ENCODE peak calls at places on chromosome 6, in eight cellular contexts. K, I, X, S, N, V, E and G are unnamed samples.

GRCh38 chr6:1554881-1555569 is 54.7 kb upstream of the FOXC1 start:
- DNase-seq in K (peak; percentile 23), I (peak; percentile 80), X (no peak), S (peak; percentile 79), N (peak; percentile 84), V (peak; percentile 66), E (peak; percentile 46), G (no peak)

GRCh38 chr6:126976263-126976797 is 142.1 kb upstream of the RSPO3 start:
- DNase-seq in K (no peak), I (no peak), X (no peak), S (no peak), N (no peak), V (no peak), E (no peak), G (no peak)

GRCh38 chr6:13101985-13102384 is 226.4 kb downstream of the TBC1D7 start:
- DNase-seq in K (no peak), I (no peak), X (no peak), S (no peak), N (no peak), V (no peak), E (no peak), G (no peak)

GRCh38 chr6:35044145-35044745 is 96.9 kb downstream of the TCP11 start:
- DNase-seq in K (no peak), I (no peak), X (no peak), S (no peak), N (no peak), V (peak; percentile 69), E (peak; percentile 65), G (no peak)

GRCh38 chr6:27237089-27237723 is 10.3 kb upstream of the PRSS16 start:
- DNase-seq in K (no peak), I (peak; percentile 66), X (no peak), S (no peak), N (no peak), V (no peak), E (peak; percentile 73), G (peak; percentile 51)

GRCh38 chr6:158849899-158850806 is 31.0 kb upstream of the EZR start:
- DNase-seq in K (no peak), I (peak; percentile 82), X (peak; percentile 79), S (no peak), N (no peak), V (peak; percentile 54), E (peak; percentile 97), G (peak; percentile 19)

GRCh38 chr6:105985816-105986632 is 100.1 kb upstream of the PRDM1 start:
- DNase-seq in K (no peak), I (no peak), X (no peak), S (peak; percentile 60), N (no peak), V (peak; percentile 46), E (no peak), G (no peak)

GRCh38 chr6:37313698-37314097 is 40.1 kb upstream of the RNF8 start:
- DNase-seq in K (no peak), I (no peak), X (no peak), S (no peak), N (no peak), V (no peak), E (no peak), G (no peak)

GRCh38 chr6:110041149-110041548 is 63.0 kb downstream of the GPR6 start:
- DNase-seq in K (no peak), I (no peak), X (no peak), S (no peak), N (no peak), V (no peak), E (no peak), G (no peak)

GRCh38 chr6:36139431-36139830 is 9.1 kb downstream of the MAPK13 start:
- DNase-seq in K (no peak), I (no peak), X (no peak), S (no peak), N (peak; percentile 39), V (no peak), E (no peak), G (no peak)

GRCh38 chr6:85756982-85757381 is 114.3 kb upstream of the SYNCRIP start:
- DNase-seq in K (no peak), I (peak; percentile 80), X (no peak), S (no peak), N (no peak), V (no peak), E (peak; percentile 59), G (no peak)

GRCh38 chr6:95087394-95088097 is 489.8 kb upstream of the MANEA start:
- DNase-seq in K (no peak), I (peak; percentile 23), X (peak; percentile 72), S (no peak), N (no peak), V (no peak), E (peak; percentile 71), G (no peak)

GRCh38 chr6:75602164-75602896 is 650 bp downstream of the SENP6 start:
- DNase-seq in K (peak; percentile 39), I (peak; percentile 73), X (no peak), S (peak; percentile 73), N (peak; percentile 53), V (peak; percentile 35), E (no peak), G (no peak)

GRCh38 chr6:139114741-139115140 is 20.1 kb upstream of the HECA start:
- DNase-seq in K (no peak), I (no peak), X (no peak), S (no peak), N (no peak), V (no peak), E (no peak), G (no peak)

GRCh38 chr6:136037885-136038460 is 186.5 kb downstream of the PDE7B start:
- DNase-seq in K (peak; percentile 41), I (peak; percentile 75), X (peak; percentile 34), S (no peak), N (no peak), V (peak; percentile 24), E (no peak), G (no peak)

GRCh38 chr6:24405262-24405661 is 2.5 kb downstream of the MRS2 start:
- DNase-seq in K (no peak), I (no peak), X (no peak), S (no peak), N (no peak), V (no peak), E (no peak), G (no peak)

GRCh38 chr6:36627801-36628246 is 33.7 kb downstream of the SRSF3 start:
- DNase-seq in K (peak; percentile 84), I (peak; percentile 90), X (peak; percentile 76), S (peak; percentile 65), N (no peak), V (peak; percentile 71), E (no peak), G (no peak)

GRCh38 chr6:64041373-64041772 is 405.8 kb downstream of the PHF3 start:
- DNase-seq in K (no peak), I (no peak), X (no peak), S (no peak), N (no peak), V (no peak), E (no peak), G (no peak)

GRCh38 chr6:134447883-134448387 is 130.0 kb upstream of the SGK1 start:
- DNase-seq in K (no peak), I (peak; percentile 68), X (peak; percentile 83), S (no peak), N (no peak), V (no peak), E (peak; percentile 70), G (no peak)

GRCh38 chr6:163793584-163793983 is 379.1 kb downstream of the QKI start:
- DNase-seq in K (no peak), I (peak; percentile 85), X (no peak), S (no peak), N (no peak), V (no peak), E (peak; percentile 35), G (peak; percentile 24)

GRCh38 chr6:71082033-71082620 is 125.3 kb upstream of the B3GAT2 start:
- DNase-seq in K (no peak), I (peak; percentile 31), X (no peak), S (no peak), N (no peak), V (no peak), E (no peak), G (no peak)
- H3K4me3 ChIP-seq in K (peak overlapping the region; percentile 7), I (peak overlapping the region; percentile 80), X (peak overlapping the region; percentile 34), S (peak overlapping the region; percentile 30), N (peak overlapping the region; percentile 38), V (peak overlapping the region; percentile 21), E (peak overlapping the region; percentile 35), G (no peak overlapping the region)

DNA sequence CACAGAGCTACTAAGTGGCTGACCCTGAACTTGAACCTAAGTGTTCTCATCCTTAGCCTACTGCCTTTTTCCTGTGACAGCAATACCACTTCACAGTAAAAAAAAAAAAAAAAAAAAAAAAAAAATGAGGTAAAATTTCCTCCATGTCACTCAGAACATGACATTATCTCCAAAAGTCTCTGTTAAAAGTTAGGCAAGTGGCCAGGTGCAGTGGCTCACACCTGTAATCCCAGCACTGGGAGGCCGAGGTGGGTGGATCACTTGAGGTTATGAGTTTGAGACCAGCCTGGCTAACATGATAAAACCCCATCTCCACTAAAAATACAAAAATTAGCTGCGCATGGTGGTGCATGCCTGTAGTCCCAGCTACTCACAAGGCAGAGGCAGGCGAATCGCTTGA is 11.2 kb upstream of the HDDC2 start:
- DNase-seq in K (no peak), I (no peak), X (no peak), S (no peak), N (no peak), V (no peak), E (no peak), G (no peak)
- H3K4me3 ChIP-seq in K (no peak overlapping the region), I (no peak overlapping the region), X (no peak overlapping the region), S (no peak overlapping the region), N (no peak overlapping the region), V (no peak overlapping the region), E (no peak overlapping the region), G (no peak overlapping the region)

DNA sequence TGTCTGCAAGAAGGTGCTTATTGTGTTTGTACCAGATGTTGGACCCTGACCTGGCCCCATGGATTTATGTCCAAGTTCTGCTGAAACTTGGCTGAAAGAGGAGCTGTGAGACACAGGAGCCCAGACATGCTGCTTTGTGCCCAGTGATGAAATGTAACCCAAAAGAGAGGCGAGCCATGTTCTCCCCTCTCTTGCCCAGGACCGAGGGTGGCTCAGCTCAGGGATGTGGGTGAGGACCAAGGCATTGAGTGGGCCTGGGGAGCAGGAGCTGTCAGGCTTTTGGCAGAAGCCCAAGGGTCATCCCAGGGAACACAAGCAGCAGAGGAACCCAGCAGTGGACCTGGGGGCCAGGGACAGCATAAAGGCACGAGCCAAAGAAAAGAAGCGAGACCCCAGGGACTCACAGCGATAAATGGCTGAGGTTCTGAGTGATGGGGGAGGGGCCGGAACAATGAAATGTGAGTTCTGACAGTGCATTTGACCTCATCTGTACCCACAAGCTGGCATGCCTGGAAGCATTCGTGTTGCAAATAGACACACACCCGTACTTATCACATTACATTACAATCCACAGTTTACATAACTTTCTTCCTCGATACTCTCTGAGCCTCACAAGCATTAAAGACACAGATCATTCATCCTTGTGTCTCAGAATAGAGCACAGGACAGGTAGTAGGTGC is 363.3 kb upstream of the JARID2 start:
- DNase-seq in K (no peak), I (peak; percentile 30), X (no peak), S (no peak), N (peak; percentile 41), V (no peak), E (peak; percentile 9), G (no peak)
- H3K4me3 ChIP-seq in K (no peak overlapping the region), I (no peak overlapping the region), X (no peak overlapping the region), S (no peak overlapping the region), N (no peak overlapping the region), V (no peak overlapping the region), E (no peak overlapping the region), G (no peak overlapping the region)

DNA sequence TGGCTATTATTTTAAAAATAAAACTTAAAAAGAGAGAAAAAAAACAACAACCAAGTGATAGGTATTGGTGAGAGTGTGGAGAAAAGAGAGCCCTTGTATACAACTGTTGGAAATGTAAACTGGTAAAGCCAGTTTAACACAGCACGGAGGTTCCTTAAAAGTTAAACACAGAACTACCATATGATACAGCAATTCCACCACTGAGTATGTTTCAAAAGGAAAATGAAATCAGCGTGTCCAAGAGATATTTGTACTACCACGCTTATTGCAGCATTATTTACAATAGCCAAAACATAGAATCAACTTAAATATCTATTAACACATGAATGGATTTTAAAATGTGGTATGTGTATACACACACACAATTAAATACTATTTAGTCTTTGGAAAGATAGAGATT is 1.1 kb downstream of the PTCHD4 start:
- DNase-seq in K (no peak), I (peak; percentile 46), X (no peak), S (no peak), N (no peak), V (no peak), E (peak; percentile 27), G (no peak)
- H3K4me3 ChIP-seq in K (no peak overlapping the region), I (peak overlapping the region; percentile 79), X (peak overlapping the region; percentile 55), S (peak overlapping the region; percentile 37), N (no peak overlapping the region), V (peak overlapping the region; percentile 17), E (no peak overlapping the region), G (no peak overlapping the region)